ENCODE peak calls at places on chromosomes 16 and 17, in seven cellular contexts. L is neural crest cell, E is activated T-cell treated with anti-CD3 and anti-CD28 coated beads for 48 hours, B is heart right ventricle, A is endodermal cell, K is endothelial cell, R is cardiac muscle cell. D is an unnamed sample.

GRCh38 chr16:2783581-2784375 is 3.6 kb downstream of the PRSS33 start:
- DNase-seq in B (no peak), A (peak; percentile 43), K (no peak), E (no peak), L (no peak), R (no peak), D (no peak)

GRCh38 chr17:81731271-81731670 is 19.2 kb downstream of the SLC25A10 start:
- DNase-seq in R (peak; percentile 10), A (no peak), B (no peak), L (no peak), E (no peak), K (no peak), D (no peak)

GRCh38 chr17:4884489-4884888 is 14.8 kb upstream of the C17orf107 start:
- DNase-seq in E (no peak), B (no peak), R (no peak), L (no peak), A (no peak), K (no peak), D (no peak)

GRCh38 chr16:3879258-3879886 is 1.1 kb downstream of the CREBBP start:
- DNase-seq in E (peak; percentile 18), A (peak; percentile 62), K (peak; percentile 25), R (no peak), B (peak; percentile 28), L (no peak), D (peak; percentile 24)

GRCh38 chr16:12874135-12874534 is 27.3 kb upstream of the SHISA9 start:
- DNase-seq in L (no peak), R (no peak), B (no peak), K (no peak), E (no peak), A (no peak), D (no peak)

GRCh38 chr17:6930754-6931153 is 65.1 kb upstream of the ALOX12 start:
- DNase-seq in K (no peak), E (no peak), R (no peak), B (no peak), L (no peak), A (no peak), D (no peak)

GRCh38 chr16:86461037-86461436 is 49.3 kb upstream of the FOXF1 start:
- DNase-seq in R (no peak), B (no peak), K (no peak), L (no peak), E (no peak), A (no peak), D (no peak)

GRCh38 chr17:68294196-68294555 is 2.9 kb downstream of the ARSG start:
- DNase-seq in E (no peak), R (no peak), L (no peak), K (no peak), A (no peak), B (no peak), D (no peak)